ENCODE peak calls at places on chromosome 13, in four cellular contexts. I is fibroblast of pulmonary artery, J is epithelial cell of esophagus, B is lower lobe of right lung. X is an unnamed sample.
A peak's percentile ranks its signal among the peaks of the same experiment; 100 is the strongest.

GRCh38 chr13:30224732-30225131 is 82.6 kb downstream of the KATNAL1 start:
- DNase-seq in J (peak; percentile 71), B (no peak), I (peak; percentile 23), X (peak; percentile 5)

GRCh38 chr13:99926014-99926731 is 45.4 kb downstream of the ZIC5 start:
- DNase-seq in B (no peak), J (peak; percentile 76), I (peak; percentile 3), X (no peak)

GRCh38 chr13:87123987-87124784 is 547.0 kb upstream of the SLITRK5 start:
- DNase-seq in I (peak; percentile 89), B (no peak), J (peak; percentile 99), X (no peak)

GRCh38 chr13:52414963-52415362 is 9.0 kb upstream of the THSD1 start:
- DNase-seq in B (no peak), I (peak; percentile 80), J (peak; percentile 94), X (peak; percentile 57)

GRCh38 chr13:72638059-72638815 is 89.2 kb downstream of the MZT1 start:
- DNase-seq in J (peak; percentile 93), I (no peak), B (no peak), X (no peak)

GRCh38 chr13:98847780-98848179 is 95.3 kb upstream of the SLC15A1 start:
- DNase-seq in J (peak; percentile 13), B (no peak), I (peak; percentile 78), X (peak; percentile 37)

GRCh38 chr13:63517376-63517775 is 2101.7 kb upstream of the PCDH20 start:
- DNase-seq in J (no peak), B (no peak), I (peak; percentile 7), X (no peak)

GRCh38 chr13:54092686-54093085 is 1064.1 kb downstream of the OLFM4 start:
- DNase-seq in I (no peak), B (no peak), J (no peak), X (no peak)

GRCh38 chr13:109510036-109510435 is 276.3 kb downstream of the IRS2 start:
- DNase-seq in I (no peak), B (no peak), J (no peak), X (no peak)

GRCh38 chr13:44068737-44069136 is 189.0 kb downstream of the LACC1 start:
- DNase-seq in I (peak; percentile 65), J (peak; percentile 79), B (no peak), X (peak; percentile 44)

GRCh38 chr13:78978381-78978998 is 319.5 kb upstream of the OBI1 start:
- DNase-seq in I (peak; percentile 82), B (no peak), J (peak; percentile 74), X (peak; percentile 83)

GRCh38 chr13:43136940-43137574 is 113.7 kb downstream of the DNAJC15 start:
- DNase-seq in J (no peak), B (no peak), I (no peak), X (no peak)

GRCh38 chr13:25901460-25902376 is 150.1 kb downstream of the SHISA2 start:
- DNase-seq in J (peak; percentile 97), I (peak; percentile 90), B (no peak), X (peak; percentile 53)

GRCh38 chr13:39776439-39776838 is 121.0 kb downstream of the COG6 start:
- DNase-seq in J (peak; percentile 61), I (peak; percentile 70), B (no peak), X (peak; percentile 59)

GRCh38 chr13:80214050-80214449 is 126.9 kb downstream of the SPRY2 start:
- DNase-seq in J (no peak), I (no peak), B (no peak), X (no peak)

GRCh38 chr13:50229935-50230334 is 214.7 kb downstream of the KCNRG start:
- DNase-seq in I (peak; percentile 37), J (peak; percentile 66), B (no peak), X (no peak)

GRCh38 chr13:101708115-101708514 is 255.6 kb downstream of the ITGBL1 start:
- DNase-seq in B (no peak), I (no peak), J (no peak), X (no peak)

GRCh38 chr13:74450976-74451375 is 316.8 kb upstream of the KLF12 start:
- DNase-seq in I (no peak), B (no peak), J (peak; percentile 56), X (no peak)

X was measured in dermis blood vessel endothelial cell.